ENCODE peak calls at places on chromosomes 12 and 14, in five cellular contexts. J is tibial artery, H is ovary, L is IMR-90, Z is left ventricle myocardium inferior. R is an unnamed sample.

GRCh38 chr12:52849511-52849910 is 717 bp upstream of the KRT78 start:
- DNase-seq in J (no peak), H (no peak), L (no peak), Z (no peak), R (no peak)

GRCh38 chr14:39080886-39081285 is 22.1 kb downstream of the SEC23A start:
- DNase-seq in J (no peak), H (no peak), L (no peak), Z (no peak), R (no peak)

GRCh38 chr12:121537814-121538698 is 42.8 kb downstream of the KDM2B start:
- DNase-seq in J (no peak), H (peak; percentile 50), L (no peak), Z (no peak), R (no peak)

GRCh38 chr12:110640275-110641025 is 26.5 kb downstream of the TCTN1 start:
- DNase-seq in J (no peak), H (no peak), L (no peak), Z (peak; percentile 74), R (no peak)

GRCh38 chr14:88325883-88326282 is 2.8 kb upstream of the KCNK10 start:
- DNase-seq in J (no peak), H (no peak), L (no peak), Z (no peak), R (no peak)

GRCh38 chr12:31220061-31220460 is 105.9 kb downstream of the SINHCAF start:
- DNase-seq in J (no peak), H (no peak), L (no peak), Z (no peak), R (peak; percentile 21)

GRCh38 chr14:93346926-93347721 is at the start of gene COX8C:
- DNase-seq in J (no peak), H (no peak), L (no peak), Z (no peak), R (no peak)

GRCh38 chr14:59187802-59188460 is 536 bp upstream of the DAAM1 start:
- DNase-seq in J (peak; percentile 39), H (no peak), L (no peak), Z (peak; percentile 35), R (peak; percentile 15)

GRCh38 chr14:89186850-89187376 is 230.1 kb downstream of the FOXN3 start:
- DNase-seq in J (no peak), H (peak; percentile 62), L (peak; percentile 16), Z (no peak), R (peak; percentile 38)

GRCh38 chr12:89067436-89067835 is 284.9 kb downstream of the DUSP6 start:
- DNase-seq in J (no peak), H (no peak), L (peak; percentile 94), Z (no peak), R (no peak)

GRCh38 chr14:80764921-80765507 is 176.5 kb downstream of the CEP128 start:
- DNase-seq in J (no peak), H (no peak), L (no peak), Z (no peak), R (no peak)

GRCh38 chr12:56723889-56724659 is 1.0 kb downstream of the NACA start:
- DNase-seq in J (peak; percentile 78), H (peak; percentile 39), L (peak; percentile 86), Z (peak; percentile 39), R (peak; percentile 29)

GRCh38 chr14:102805454-102805891 is 28.2 kb downstream of the TRAF3 start:
- DNase-seq in J (peak; percentile 10), H (no peak), L (peak; percentile 70), Z (no peak), R (no peak)

GRCh38 chr12:14213542-14213941 is 151.9 kb upstream of the ATF7IP start:
- DNase-seq in J (no peak), H (no peak), L (no peak), Z (no peak), R (no peak)

GRCh38 chr12:58502236-58502635 is 418.1 kb downstream of the LRIG3 start:
- DNase-seq in J (no peak), H (no peak), L (peak; percentile 25), Z (no peak), R (no peak)

GRCh38 chr14:95413289-95414215 is 93.8 kb upstream of the CLMN start:
- DNase-seq in J (peak; percentile 12), H (no peak), L (peak; percentile 10), Z (no peak), R (no peak)

GRCh38 chr12:127083028-127083949 is 1183.7 kb upstream of the TMEM132C start:
- DNase-seq in J (no peak), H (no peak), L (peak; percentile 65), Z (no peak), R (no peak)

GRCh38 chr14:105317546-105317945 is 3.0 kb downstream of the PACS2 start:
- DNase-seq in J (peak; percentile 66), H (no peak), L (peak; percentile 53), Z (peak; percentile 40), R (no peak)

GRCh38 chr14:23660290-23661226 is 24.4 kb downstream of the DHRS2 start:
- DNase-seq in J (no peak), H (peak; percentile 65), L (no peak), Z (no peak), R (no peak)

GRCh38 chr14:53152909-53153701 is at the start of gene DDHD1:
- DNase-seq in J (peak; percentile 68), H (peak; percentile 83), L (peak; percentile 65), Z (peak; percentile 82), R (peak; percentile 72)

GRCh38 chr12:109888179-109889020 is 8.1 kb upstream of the GLTP start:
- DNase-seq in J (peak; percentile 30), H (no peak), L (peak; percentile 97), Z (no peak), R (no peak)

GRCh38 chr14:72781476-72782181 is 112.3 kb downstream of the DPF3 start:
- DNase-seq in J (no peak), H (no peak), L (peak; percentile 71), Z (no peak), R (no peak)

GRCh38 chr14:56686416-56686815 is 106.8 kb downstream of the TMEM260 start:
- DNase-seq in J (no peak), H (no peak), L (no peak), Z (peak; percentile 34), R (no peak)

GRCh38 chr14:36503771-36504741 is 16.0 kb downstream of the NKX2-1 start:
- DNase-seq in J (no peak), H (no peak), L (no peak), Z (no peak), R (no peak)

GRCh38 chr12:19223018-19223417 is 93.5 kb downstream of the PLEKHA5 start:
- DNase-seq in J (no peak), H (no peak), L (no peak), Z (no peak), R (no peak)
- TF ChIP-seq CTCF in J (no peak), H (no peak), L (peak; percentile 9), Z (peak; percentile 37), R (no peak)

DNA sequence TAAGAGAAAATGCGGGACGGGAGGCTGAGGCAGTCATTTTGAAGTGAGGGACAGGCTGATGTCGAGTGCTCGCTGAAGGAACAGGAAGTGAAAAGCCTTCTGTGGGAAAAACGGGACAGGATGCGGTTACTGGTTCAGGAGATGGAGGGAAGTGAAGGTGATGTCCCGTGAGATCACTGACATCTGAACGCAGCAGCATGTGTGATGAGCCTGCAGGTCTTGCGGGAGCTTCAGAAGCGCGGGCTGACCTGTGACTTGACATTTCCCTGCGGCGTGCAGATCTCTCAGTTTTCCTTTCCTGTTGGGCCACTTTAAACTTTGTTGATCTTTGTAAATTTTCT is 77.8 kb downstream of the DDX51 start:
- DNase-seq in J (no peak), H (no peak), L (no peak), Z (no peak), R (no peak)
- H3K4me1 ChIP-seq in J (no peaks in the 10 kb centered on the region), H (no peaks in the 10 kb centered on the region), L (peaks cover 2% of the 10 kb centered on the region), Z (peaks cover 8% of the 10 kb centered on the region), R (no peaks in the 10 kb centered on the region)

GRCh38 chr12:39616251-39616650 is 3.4 kb downstream of the ABCD2 start:
- DNase-seq in J (no peak), H (no peak), L (no peak), Z (no peak), R (no peak)
- TF ChIP-seq CTCF in J (no peak), H (no peak), L (no peak), Z (no peak), R (no peak)

DNA sequence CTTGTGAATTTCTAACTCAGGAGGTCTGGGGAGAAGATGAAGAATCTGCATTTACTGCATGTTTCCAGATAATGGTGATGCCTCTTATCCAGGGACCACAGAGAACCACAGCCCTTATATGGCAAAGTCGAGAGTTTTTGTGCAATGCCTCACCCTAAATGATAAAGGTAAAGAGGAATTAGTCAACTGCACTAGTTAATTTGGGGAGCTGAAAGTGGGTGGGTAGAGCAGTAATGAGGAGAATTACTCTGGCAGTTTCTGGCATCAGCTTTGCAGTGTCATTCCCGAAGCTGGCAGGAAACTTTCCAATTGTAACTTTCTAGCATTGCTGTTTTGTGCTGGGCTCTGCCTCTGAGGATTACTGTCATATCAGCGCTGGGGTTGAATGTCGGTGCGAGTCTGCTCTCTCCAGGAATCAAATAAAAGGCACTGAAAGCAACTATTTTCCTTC is 10.3 kb downstream of the EGLN3 start:
- DNase-seq in J (no peak), H (no peak), L (no peak), Z (no peak), R (no peak)
- H3K4me1 ChIP-seq in J (no peaks in the 10 kb centered on the region), H (peaks cover 5% of the 10 kb centered on the region), L (peaks cover 2% of the 10 kb centered on the region), Z (peaks cover 90% of the 10 kb centered on the region), R (peaks cover 28% of the 10 kb centered on the region)

GRCh38 chr14:21231020-21231652 is 38.1 kb downstream of the HNRNPC start:
- DNase-seq in J (no peak), H (no peak), L (no peak), Z (no peak), R (no peak)

GRCh38 chr14:21236948-21237797 is 32.1 kb downstream of the HNRNPC start:
- DNase-seq in J (no peak), H (no peak), L (no peak), Z (no peak), R (no peak)

GRCh38 chr14:21234112-21234511 is 35.1 kb downstream of the HNRNPC start:
- DNase-seq in J (no peak), H (no peak), L (no peak), Z (no peak), R (no peak)

GRCh38 chr14:21229821-21230220 is 39.4 kb downstream of the HNRNPC start:
- DNase-seq in J (no peak), H (no peak), L (no peak), Z (no peak), R (no peak)

DNA sequence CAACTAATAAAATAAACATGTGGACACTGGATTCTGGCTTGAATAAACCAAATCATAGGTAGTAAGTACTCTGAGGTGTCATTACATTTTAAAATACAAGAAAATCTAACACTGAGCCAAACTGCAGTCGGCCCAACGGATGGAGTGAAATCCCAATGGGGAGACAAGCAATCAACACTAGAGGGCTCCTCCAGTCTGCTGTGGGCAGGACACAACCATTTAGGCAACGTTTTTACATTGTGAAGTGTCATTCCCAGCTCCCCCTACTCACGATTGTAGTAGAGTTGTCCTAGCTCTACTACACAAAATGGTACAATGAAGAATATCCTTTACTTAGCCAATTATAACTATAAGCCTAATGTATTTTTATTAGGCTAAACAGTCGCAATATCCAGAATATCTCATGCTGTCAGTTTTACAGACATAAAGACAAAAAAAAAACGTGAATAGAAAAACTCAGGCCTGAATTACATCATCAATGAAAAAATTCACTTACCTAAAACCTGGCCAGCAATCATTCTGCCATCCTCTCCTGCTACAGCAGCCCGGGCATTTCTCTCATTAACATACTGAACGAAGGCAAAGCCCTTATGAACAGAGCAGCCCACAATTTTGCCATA is 35.7 kb downstream of the HNRNPC start:
- DNase-seq in J (no peak), H (no peak), L (no peak), Z (no peak), R (no peak)
- TF ChIP-seq CTCF in J (no peak), H (no peak), L (no peak), Z (peak; percentile 52), R (no peak)